ENCODE peak calls at places on chromosomes 11 and 22, in seven cellular contexts. One of them, this sample, is unnamed.

GRCh38 chr11:10622957-10623787 is 54.7 kb upstream of the LYVE1 start:
- DNase-seq in stomach: no peak
- DNase-seq in AG10803: no peak
- DNase-seq in tibial artery: peak
- DNase-seq in SK-MEL-5: peak
- DNase-seq in fibroblast of pulmonary artery: no peak
- DNase-seq in activated T-helper 1 cell treated with Interleukin-2 at 50 U/mL for 16 hours: no peak
- DNase-seq in this sample: no peak

GRCh38 chr11:93054881-93055280 is 85.4 kb downstream of the MTNR1B start:
- DNase-seq in fibroblast of pulmonary artery: peak
- DNase-seq in SK-MEL-5: no peak
- DNase-seq in stomach: no peak
- DNase-seq in AG10803: peak
- DNase-seq in activated T-helper 1 cell treated with Interleukin-2 at 50 U/mL for 16 hours: no peak
- DNase-seq in tibial artery: no peak
- DNase-seq in this sample: peak

GRCh38 chr11:8063319-8063718 is 17.7 kb upstream of the TUB start:
- DNase-seq in AG10803: peak
- DNase-seq in tibial artery: no peak
- DNase-seq in fibroblast of pulmonary artery: peak
- DNase-seq in SK-MEL-5: no peak
- DNase-seq in activated T-helper 1 cell treated with Interleukin-2 at 50 U/mL for 16 hours: no peak
- DNase-seq in stomach: peak
- DNase-seq in this sample: no peak

GRCh38 chr11:66317766-66318575 is 1.1 kb upstream of the CD248 start:
- DNase-seq in stomach: peak
- DNase-seq in tibial artery: no peak
- DNase-seq in fibroblast of pulmonary artery: peak
- DNase-seq in activated T-helper 1 cell treated with Interleukin-2 at 50 U/mL for 16 hours: peak
- DNase-seq in SK-MEL-5: no peak
- DNase-seq in AG10803: peak
- DNase-seq in this sample: no peak

GRCh38 chr11:15471709-15472404 is 357.1 kb downstream of the INSC start:
- DNase-seq in SK-MEL-5: no peak
- DNase-seq in fibroblast of pulmonary artery: no peak
- DNase-seq in tibial artery: no peak
- DNase-seq in stomach: no peak
- DNase-seq in AG10803: no peak
- DNase-seq in activated T-helper 1 cell treated with Interleukin-2 at 50 U/mL for 16 hours: no peak
- DNase-seq in this sample: no peak

GRCh38 chr22:35380013-35380412 is 883 bp upstream of the HMOX1 start:
- DNase-seq in stomach: no peak
- DNase-seq in tibial artery: no peak
- DNase-seq in AG10803: no peak
- DNase-seq in SK-MEL-5: no peak
- DNase-seq in fibroblast of pulmonary artery: peak
- DNase-seq in activated T-helper 1 cell treated with Interleukin-2 at 50 U/mL for 16 hours: no peak
- DNase-seq in this sample: peak

GRCh38 chr11:93775289-93775688 is 8.8 kb upstream of the MED17 start:
- DNase-seq in SK-MEL-5: peak
- DNase-seq in AG10803: no peak
- DNase-seq in activated T-helper 1 cell treated with Interleukin-2 at 50 U/mL for 16 hours: no peak
- DNase-seq in stomach: no peak
- DNase-seq in tibial artery: no peak
- DNase-seq in fibroblast of pulmonary artery: peak
- DNase-seq in this sample: no peak

GRCh38 chr22:20463324-20464095 is 25.9 kb upstream of the SCARF2 start:
- DNase-seq in AG10803: no peak
- DNase-seq in SK-MEL-5: no peak
- DNase-seq in activated T-helper 1 cell treated with Interleukin-2 at 50 U/mL for 16 hours: peak
- DNase-seq in tibial artery: no peak
- DNase-seq in stomach: no peak
- DNase-seq in fibroblast of pulmonary artery: no peak
- DNase-seq in this sample: no peak

GRCh38 chr11:86151188-86152005 is 82.5 kb upstream of the PICALM start:
- DNase-seq in stomach: no peak
- DNase-seq in fibroblast of pulmonary artery: no peak
- DNase-seq in activated T-helper 1 cell treated with Interleukin-2 at 50 U/mL for 16 hours: no peak
- DNase-seq in AG10803: peak
- DNase-seq in tibial artery: peak
- DNase-seq in SK-MEL-5: peak
- DNase-seq in this sample: peak

GRCh38 chr22:30881361-30882180 is 87.0 kb downstream of the MORC2 start:
- DNase-seq in fibroblast of pulmonary artery: no peak
- DNase-seq in stomach: peak
- DNase-seq in SK-MEL-5: no peak
- DNase-seq in activated T-helper 1 cell treated with Interleukin-2 at 50 U/mL for 16 hours: no peak
- DNase-seq in tibial artery: no peak
- DNase-seq in AG10803: no peak
- DNase-seq in this sample: no peak

GRCh38 chr11:130886704-130887103 is 29.6 kb downstream of the SNX19 start:
- DNase-seq in fibroblast of pulmonary artery: no peak
- DNase-seq in activated T-helper 1 cell treated with Interleukin-2 at 50 U/mL for 16 hours: no peak
- DNase-seq in stomach: no peak
- DNase-seq in SK-MEL-5: no peak
- DNase-seq in tibial artery: no peak
- DNase-seq in AG10803: no peak
- DNase-seq in this sample: no peak

This sample was measured in M059J.